ENCODE peak calls at places on chromosomes 5 and 9, in seven cellular contexts. One of them, this sample, is unnamed.

GRCh38 chr5:10288600-10289213 is 19.0 kb downstream of the CMBL start:
- DNase-seq in SK-N-SH: no peak
- DNase-seq in GM23248: no peak
- DNase-seq in GM23338: no peak
- DNase-seq in MM.1S: peak
- DNase-seq in OCI-LY7: peak
- DNase-seq in HCT116: no peak
- DNase-seq in this sample: peak

GRCh38 chr9:113302792-113303418 is at the start of gene RNF183:
- DNase-seq in HCT116: no peak
- DNase-seq in SK-N-SH: no peak
- DNase-seq in GM23338: peak
- DNase-seq in OCI-LY7: no peak
- DNase-seq in MM.1S: no peak
- DNase-seq in GM23248: no peak
- DNase-seq in this sample: peak

GRCh38 chr9:76116913-76117312 is 226.4 kb downstream of the PCSK5 start:
- DNase-seq in MM.1S: no peak
- DNase-seq in HCT116: no peak
- DNase-seq in OCI-LY7: no peak
- DNase-seq in SK-N-SH: no peak
- DNase-seq in GM23338: no peak
- DNase-seq in GM23248: peak
- DNase-seq in this sample: no peak

GRCh38 chr9:136157477-136158265 is 39.0 kb upstream of the TMEM250 start:
- DNase-seq in GM23338: no peak
- DNase-seq in MM.1S: no peak
- DNase-seq in SK-N-SH: no peak
- DNase-seq in OCI-LY7: no peak
- DNase-seq in HCT116: no peak
- DNase-seq in GM23248: no peak
- DNase-seq in this sample: no peak

GRCh38 chr5:53681079-53681478 is 120.6 kb downstream of the NDUFS4 start:
- DNase-seq in OCI-LY7: no peak
- DNase-seq in SK-N-SH: no peak
- DNase-seq in HCT116: no peak
- DNase-seq in MM.1S: no peak
- DNase-seq in GM23338: no peak
- DNase-seq in GM23248: no peak
- DNase-seq in this sample: no peak

GRCh38 chr5:170787216-170787615 is 3.7 kb downstream of the GABRP start:
- DNase-seq in OCI-LY7: no peak
- DNase-seq in GM23338: no peak
- DNase-seq in GM23248: no peak
- DNase-seq in HCT116: no peak
- DNase-seq in SK-N-SH: no peak
- DNase-seq in MM.1S: no peak
- DNase-seq in this sample: no peak

GRCh38 chr5:123681061-123681460 is 169.1 kb downstream of the CSNK1G3 start:
- DNase-seq in SK-N-SH: no peak
- DNase-seq in GM23248: no peak
- DNase-seq in HCT116: no peak
- DNase-seq in OCI-LY7: no peak
- DNase-seq in MM.1S: no peak
- DNase-seq in GM23338: no peak
- DNase-seq in this sample: no peak

GRCh38 chr5:162384225-162384624 is 316.7 kb downstream of the GABRG2 start:
- DNase-seq in SK-N-SH: no peak
- DNase-seq in MM.1S: no peak
- DNase-seq in OCI-LY7: no peak
- DNase-seq in GM23248: no peak
- DNase-seq in HCT116: no peak
- DNase-seq in GM23338: peak
- DNase-seq in this sample: no peak

GRCh38 chr5:42591026-42591425 is 165.6 kb upstream of the CCDC152 start:
- DNase-seq in SK-N-SH: no peak
- DNase-seq in MM.1S: no peak
- DNase-seq in OCI-LY7: no peak
- DNase-seq in HCT116: no peak
- DNase-seq in GM23248: no peak
- DNase-seq in GM23338: no peak
- DNase-seq in this sample: peak

GRCh38 chr9:78038620-78039300 is 7.1 kb upstream of the GNAQ start:
- DNase-seq in MM.1S: no peak
- DNase-seq in GM23338: no peak
- DNase-seq in GM23248: peak
- DNase-seq in OCI-LY7: no peak
- DNase-seq in SK-N-SH: no peak
- DNase-seq in HCT116: no peak
- DNase-seq in this sample: peak

GRCh38 chr5:131303537-131303936 is 39.7 kb downstream of the CDC42SE2 start:
- DNase-seq in HCT116: no peak
- DNase-seq in GM23338: no peak
- DNase-seq in SK-N-SH: no peak
- DNase-seq in OCI-LY7: no peak
- DNase-seq in MM.1S: no peak
- DNase-seq in GM23248: peak
- DNase-seq in this sample: no peak

GRCh38 chr9:2655411-2655901 is 33.9 kb downstream of the VLDLR start:
- DNase-seq in GM23248: peak
- DNase-seq in HCT116: no peak
- DNase-seq in SK-N-SH: no peak
- DNase-seq in MM.1S: peak
- DNase-seq in GM23338: no peak
- DNase-seq in OCI-LY7: peak
- DNase-seq in this sample: no peak

GRCh38 chr9:136138566-136138965 is 19.9 kb upstream of the TMEM250 start:
- DNase-seq in GM23248: peak
- DNase-seq in HCT116: peak
- DNase-seq in MM.1S: no peak
- DNase-seq in SK-N-SH: peak
- DNase-seq in OCI-LY7: peak
- DNase-seq in GM23338: peak
- DNase-seq in this sample: peak

GRCh38 chr9:136656339-136656738 is 6.4 kb upstream of the EGFL7 start:
- DNase-seq in OCI-LY7: no peak
- DNase-seq in SK-N-SH: no peak
- DNase-seq in GM23248: no peak
- DNase-seq in GM23338: no peak
- DNase-seq in MM.1S: no peak
- DNase-seq in HCT116: no peak
- DNase-seq in this sample: no peak

GRCh38 chr5:148484651-148485050 is 100.9 kb downstream of the FBXO38 start:
- DNase-seq in MM.1S: no peak
- DNase-seq in GM23338: no peak
- DNase-seq in SK-N-SH: no peak
- DNase-seq in HCT116: no peak
- DNase-seq in GM23248: no peak
- DNase-seq in OCI-LY7: no peak
- DNase-seq in this sample: no peak

GRCh38 chr5:3301316-3301715 is 294.3 kb upstream of the IRX1 start:
- DNase-seq in GM23338: no peak
- DNase-seq in GM23248: no peak
- DNase-seq in HCT116: no peak
- DNase-seq in MM.1S: no peak
- DNase-seq in SK-N-SH: no peak
- DNase-seq in OCI-LY7: no peak
- DNase-seq in this sample: no peak
- H3K4me2 ChIP-seq in GM23338: no peak
- H3K4me2 ChIP-seq in GM23248: no peak
- H3K4me2 ChIP-seq in HCT116: no peak
- H3K4me2 ChIP-seq in MM.1S: no peak
- H3K4me2 ChIP-seq in SK-N-SH: no peak
- H3K4me2 ChIP-seq in OCI-LY7: no peak
- H3K4me2 ChIP-seq in this sample: no peak

GRCh38 chr9:33097192-33097591 is 20.7 kb upstream of the SMU1 start:
- DNase-seq in GM23248: no peak
- DNase-seq in OCI-LY7: no peak
- DNase-seq in HCT116: no peak
- DNase-seq in SK-N-SH: no peak
- DNase-seq in MM.1S: no peak
- DNase-seq in GM23338: no peak
- DNase-seq in this sample: no peak
- TF ChIP-seq EZH2phosphoT487 in GM23248: no peak
- TF ChIP-seq EZH2phosphoT487 in OCI-LY7: no peak
- TF ChIP-seq EZH2phosphoT487 in HCT116: no peak
- TF ChIP-seq EZH2phosphoT487 in SK-N-SH: no peak
- TF ChIP-seq EZH2phosphoT487 in MM.1S: no peak
- TF ChIP-seq EZH2phosphoT487 in GM23338: no peak
- TF ChIP-seq EZH2phosphoT487 in this sample: no peak

DNA sequence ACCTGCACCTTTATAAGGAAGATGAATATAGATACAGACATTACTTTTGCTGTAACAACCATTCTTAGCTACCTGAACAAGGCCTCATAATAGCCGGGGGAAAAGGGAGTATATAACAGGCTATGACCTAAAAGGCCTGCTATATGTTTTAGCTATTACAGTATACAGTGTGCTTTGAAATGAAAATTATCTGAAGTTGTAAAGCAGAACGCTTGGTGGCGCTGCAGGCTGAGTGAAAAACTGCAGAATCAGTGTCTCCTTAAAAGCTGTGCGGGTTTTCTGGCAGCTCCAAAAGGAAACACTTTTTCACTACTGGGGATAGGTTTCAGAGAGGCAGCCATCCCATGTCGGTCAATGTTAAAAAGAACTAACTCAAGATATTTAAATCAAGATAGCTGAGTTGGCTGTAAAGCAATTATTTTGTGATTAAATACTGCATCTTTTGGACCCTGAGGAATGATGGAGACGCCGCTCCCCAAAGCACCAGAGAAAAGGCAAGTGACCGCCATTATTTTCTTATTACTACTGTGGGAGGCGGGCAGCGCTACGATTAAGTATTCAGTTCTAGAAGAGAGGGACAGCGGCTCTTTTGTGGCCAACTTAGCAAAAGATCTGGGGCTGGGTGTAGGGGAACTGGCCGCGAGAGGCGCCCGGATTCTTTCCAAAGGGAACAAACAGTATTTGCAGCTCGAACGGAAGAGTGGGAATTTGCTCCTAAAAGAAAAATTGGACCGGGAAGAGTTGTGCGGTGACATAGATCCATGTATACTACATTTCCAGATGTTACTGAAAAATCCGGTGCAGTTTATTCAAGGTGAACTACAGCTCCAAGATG is 5.9 kb downstream of the PCDHB6 start:
- DNase-seq in OCI-LY7: no peak
- DNase-seq in GM23338: peak
- DNase-seq in GM23248: peak
- DNase-seq in SK-N-SH: no peak
- DNase-seq in HCT116: no peak
- DNase-seq in MM.1S: no peak
- DNase-seq in this sample: no peak
- H3K4me2 ChIP-seq in OCI-LY7: no peak
- H3K4me2 ChIP-seq in GM23338: peak
- H3K4me2 ChIP-seq in GM23248: no peak
- H3K4me2 ChIP-seq in SK-N-SH: no peak
- H3K4me2 ChIP-seq in HCT116: no peak
- H3K4me2 ChIP-seq in MM.1S: no peak
- H3K4me2 ChIP-seq in this sample: no peak

DNA sequence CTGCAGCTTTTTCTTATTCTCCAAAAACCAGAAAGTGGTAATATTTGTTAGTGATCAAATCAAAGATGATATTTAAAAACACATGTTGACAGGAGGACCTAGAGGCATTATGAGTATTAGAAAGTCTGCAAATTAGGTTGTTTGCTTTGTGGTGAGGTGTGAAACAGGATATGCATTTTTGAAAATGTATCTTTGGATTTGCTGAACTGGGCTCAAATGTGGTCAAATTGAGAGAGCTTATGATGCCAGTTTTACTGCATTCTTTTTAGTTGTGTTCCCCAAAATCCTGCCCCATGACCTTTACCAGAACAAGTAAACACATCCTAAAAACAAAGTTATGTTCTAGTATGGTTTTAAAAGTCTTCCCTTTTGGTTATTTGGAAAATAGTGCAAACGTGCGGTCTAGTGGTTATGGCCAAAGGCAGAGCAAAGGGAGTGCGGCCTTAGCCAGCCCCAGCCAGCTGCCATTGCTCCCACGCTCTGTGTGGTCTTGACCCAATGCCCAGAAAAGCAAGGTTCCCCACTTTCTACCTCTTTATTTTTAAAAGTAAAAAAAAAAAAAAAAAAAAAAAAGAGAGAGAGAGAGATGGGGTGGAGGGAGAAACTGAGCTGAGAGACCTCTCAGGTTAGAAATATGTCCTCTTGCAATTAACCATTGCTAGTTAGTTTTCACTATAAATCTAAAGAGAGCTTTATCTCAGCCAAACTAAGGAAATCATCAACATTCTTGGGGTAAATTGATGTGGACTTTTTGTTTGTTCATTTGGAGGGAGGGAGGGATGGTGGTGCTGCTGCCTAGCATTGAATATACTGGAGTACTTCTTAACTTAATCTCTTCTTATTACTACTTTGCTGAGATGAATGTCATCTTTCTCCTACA is 176.6 kb downstream of the ARHGAP26 start:
- DNase-seq in MM.1S: peak
- DNase-seq in GM23338: no peak
- DNase-seq in GM23248: no peak
- DNase-seq in SK-N-SH: no peak
- DNase-seq in HCT116: no peak
- DNase-seq in OCI-LY7: no peak
- DNase-seq in this sample: no peak
- TF ChIP-seq EZH2phosphoT487 in MM.1S: no peak
- TF ChIP-seq EZH2phosphoT487 in GM23338: no peak
- TF ChIP-seq EZH2phosphoT487 in GM23248: no peak
- TF ChIP-seq EZH2phosphoT487 in SK-N-SH: no peak
- TF ChIP-seq EZH2phosphoT487 in HCT116: no peak
- TF ChIP-seq EZH2phosphoT487 in OCI-LY7: no peak
- TF ChIP-seq EZH2phosphoT487 in this sample: no peak

DNA sequence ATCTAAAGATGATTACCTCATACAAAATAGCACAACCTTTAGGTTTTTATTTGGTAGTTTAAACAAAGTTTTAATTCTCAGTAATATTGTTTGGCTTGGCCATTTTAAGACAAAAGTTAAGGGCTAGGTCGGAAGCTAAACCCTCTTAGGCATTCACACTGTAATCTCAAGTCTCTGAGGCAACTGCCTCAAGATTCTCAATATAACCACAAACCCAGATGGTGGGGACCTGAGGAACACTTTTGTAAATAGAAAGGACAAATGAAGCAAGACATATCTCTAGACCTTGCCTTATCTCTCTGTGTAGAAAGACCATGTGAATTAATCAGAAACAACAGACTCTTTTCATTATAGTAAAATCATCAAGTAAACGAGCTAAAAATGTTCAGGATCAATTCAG is 500.2 kb upstream of the CDH6 start:
- DNase-seq in SK-N-SH: no peak
- DNase-seq in OCI-LY7: no peak
- DNase-seq in MM.1S: peak
- DNase-seq in GM23248: no peak
- DNase-seq in GM23338: no peak
- DNase-seq in HCT116: no peak
- DNase-seq in this sample: no peak
- H3K4me2 ChIP-seq in SK-N-SH: no peak
- H3K4me2 ChIP-seq in OCI-LY7: no peak
- H3K4me2 ChIP-seq in MM.1S: no peak
- H3K4me2 ChIP-seq in GM23248: no peak
- H3K4me2 ChIP-seq in GM23338: no peak
- H3K4me2 ChIP-seq in HCT116: no peak
- H3K4me2 ChIP-seq in this sample: no peak

GRCh38 chr5:35470866-35471265 is 146.8 kb upstream of the SPEF2 start:
- DNase-seq in GM23248: peak
- DNase-seq in HCT116: no peak
- DNase-seq in SK-N-SH: no peak
- DNase-seq in OCI-LY7: no peak
- DNase-seq in GM23338: no peak
- DNase-seq in MM.1S: no peak
- DNase-seq in this sample: peak
- TF ChIP-seq EZH2phosphoT487 in GM23248: no peak
- TF ChIP-seq EZH2phosphoT487 in HCT116: no peak
- TF ChIP-seq EZH2phosphoT487 in SK-N-SH: no peak
- TF ChIP-seq EZH2phosphoT487 in OCI-LY7: no peak
- TF ChIP-seq EZH2phosphoT487 in GM23338: no peak
- TF ChIP-seq EZH2phosphoT487 in MM.1S: no peak
- TF ChIP-seq EZH2phosphoT487 in this sample: no peak